ENCODE peak calls at places on chromosomes 16 and 17, in five cellular contexts. X is cardiac septum; U is retina; C is activated effector memory CD4-positive, alpha-beta T cell treated with Interleukin-2 at 50 U/mL for 16 hours; P is activated CD4-positive, alpha-beta T cell treated with anti-CD3 and anti-CD28 coated beads for 24 hours. N is an unnamed sample.

GRCh38 chr17:65156835-65157565 is 19.8 kb downstream of the RGS9 start:
- DNase-seq in X (no peak), U (no peak), C (no peak), P (no peak), N (no peak)

GRCh38 chr17:6701719-6702118 is 11.4 kb downstream of the SLC13A5 start:
- DNase-seq in X (no peak), U (peak), C (no peak), P (peak), N (peak)

GRCh38 chr16:82582971-82583370 is 43.8 kb upstream of the CDH13 start:
- DNase-seq in X (no peak), U (no peak), C (no peak), P (no peak), N (no peak)

GRCh38 chr16:56795011-56795410 is 65.1 kb downstream of the NUP93 start:
- DNase-seq in X (no peak), U (no peak), C (no peak), P (no peak), N (no peak)

GRCh38 chr16:79163666-79164377 is 436.7 kb downstream of the MAF start:
- DNase-seq in X (no peak), U (no peak), C (no peak), P (peak), N (no peak)

GRCh38 chr16:70741779-70742125 is 55.9 kb upstream of the MTSS2 start:
- DNase-seq in X (no peak), U (no peak), C (no peak), P (no peak), N (no peak)

GRCh38 chr17:74864866-74865395 is 5.2 kb upstream of the GRIN2C start:
- DNase-seq in X (peak), U (peak), C (peak), P (peak), N (peak)

GRCh38 chr16:26464576-26465266 is 602.0 kb upstream of the C16orf82 start:
- DNase-seq in X (no peak), U (no peak), C (no peak), P (no peak), N (no peak)

GRCh38 chr16:83420206-83420760 is 387.5 kb upstream of the HSBP1 start:
- DNase-seq in X (no peak), U (peak), C (no peak), P (no peak), N (no peak)

GRCh38 chr17:27418366-27418615 is 38.0 kb upstream of the KSR1 start:
- DNase-seq in X (no peak), U (no peak), C (no peak), P (no peak), N (no peak)

GRCh38 chr17:34171245-34171818 is 83.8 kb upstream of the CCL2 start:
- DNase-seq in X (no peak), U (peak), C (peak), P (peak), N (peak)

GRCh38 chr16:81779540-81780320 is 639 bp downstream of the PLCG2 start:
- DNase-seq in X (no peak), U (peak), C (no peak), P (no peak), N (no peak)

GRCh38 chr17:41781404-41782110 is 5.0 kb downstream of the JUP start:
- DNase-seq in X (no peak), U (peak), C (no peak), P (no peak), N (no peak)

GRCh38 chr16:83392743-83393142 is 415.0 kb upstream of the HSBP1 start:
- DNase-seq in X (no peak), U (no peak), C (no peak), P (no peak), N (no peak)

GRCh38 chr16:31480851-31481250 is 2.1 kb upstream of the SLC5A2 start:
- DNase-seq in X (no peak), U (no peak), C (no peak), P (no peak), N (no peak)

GRCh38 chr17:17305282-17305801 is 2.2 kb downstream of the NT5M start:
- DNase-seq in X (no peak), U (no peak), C (peak), P (no peak), N (peak)

GRCh38 chr16:85497622-85498314 is 115.4 kb upstream of the GSE1 start:
- DNase-seq in X (no peak), U (no peak), C (no peak), P (no peak), N (no peak)

GRCh38 chr16:85570213-85570734 is 42.8 kb upstream of the GSE1 start:
- DNase-seq in X (no peak), U (no peak), C (no peak), P (no peak), N (no peak)

GRCh38 chr16:88069397-88070168 is 118.3 kb downstream of the BANP start:
- DNase-seq in X (no peak), U (no peak), C (no peak), P (no peak), N (no peak)

GRCh38 chr16:70805787-70806186 is 4.8 kb upstream of the VAC14 start:
- DNase-seq in X (no peak), U (no peak), C (no peak), P (no peak), N (no peak)

GRCh38 chr16:20181386-20181785 is 107.7 kb upstream of the GPR139 start:
- DNase-seq in X (no peak), U (no peak), C (no peak), P (no peak), N (no peak)

GRCh38 chr17:41907185-41907556 is 11.6 kb downstream of the ACLY start:
- DNase-seq in X (no peak), U (no peak), C (no peak), P (no peak), N (no peak)

GRCh38 chr17:80992077-80992947 is 671 bp downstream of the CHMP6 start:
- DNase-seq in X (no peak), U (peak), C (no peak), P (no peak), N (no peak)

GRCh38 chr16:11005611-11005975 is 61.2 kb downstream of the CLEC16A start:
- DNase-seq in X (no peak), U (no peak), C (no peak), P (no peak), N (no peak)

GRCh38 chr16:66322174-66322573 is 44.3 kb upstream of the CDH5 start:
- DNase-seq in X (no peak), U (no peak), C (no peak), P (no peak), N (no peak)

GRCh38 chr17:48012151-48012520 is 25.5 kb downstream of the COPZ2 start:
- DNase-seq in X (no peak), U (peak), C (peak), P (peak), N (no peak)

GRCh38 chr17:48910370-48910769 is 2.2 kb downstream of the UBE2Z start:
- DNase-seq in X (no peak), U (no peak), C (no peak), P (no peak), N (no peak)

GRCh38 chr16:8882725-8883377 is 700 bp downstream of the LITAFD start:
- DNase-seq in X (no peak), U (no peak), C (no peak), P (no peak), N (no peak)

GRCh38 chr17:75390982-75391381 is 14.5 kb downstream of the GRB2 start:
- DNase-seq in X (no peak), U (no peak), C (no peak), P (no peak), N (no peak)

GRCh38 chr17:61451538-61452300 is 503 bp upstream of the TBX4 start:
- DNase-seq in X (no peak), U (peak), C (no peak), P (no peak), N (no peak)

GRCh38 chr17:56076980-56077379 is 76.3 kb upstream of the ANKFN1 start:
- DNase-seq in X (no peak), U (no peak), C (no peak), P (no peak), N (no peak)

GRCh38 chr16:53404959-53405358 is 29.3 kb upstream of the RBL2 start:
- DNase-seq in X (no peak), U (no peak), C (no peak), P (no peak), N (no peak)

GRCh38 chr17:79018045-79018695 is 5.8 kb upstream of the C1QTNF1 start:
- DNase-seq in X (no peak), U (no peak), C (no peak), P (no peak), N (no peak)

GRCh38 chr17:4354862-4355514 is 11.5 kb downstream of the UBE2G1 start:
- DNase-seq in X (no peak), U (no peak), C (no peak), P (no peak), N (no peak)